ENCODE peak calls at places on chromosomes 2 and 18, in six cellular contexts. S, J, D, T, P and M are unnamed samples.
A peak's percentile ranks its signal among the peaks of the same experiment; 100 is the strongest.

GRCh38 chr2:109258905-109259540 is 130.0 kb downstream of the SH3RF3 start:
- DNase-seq in T (no peak), J (no peak), P (no peak), D (no peak), S (no peak), M (no peak)

GRCh38 chr18:56089607-56090258 is 501.7 kb upstream of the TCF4 start:
- DNase-seq in J (no peak), T (no peak), D (no peak), P (no peak), S (no peak), M (no peak)

GRCh38 chr18:42052137-42052708 is 97.2 kb downstream of the PIK3C3 start:
- DNase-seq in J (peak; percentile 13), T (no peak), D (no peak), P (no peak), S (no peak), M (no peak)

GRCh38 chr18:12741351-12741750 is 38.5 kb downstream of the PSMG2 start:
- DNase-seq in D (no peak), T (no peak), P (no peak), S (peak; percentile 43), J (peak; percentile 92), M (no peak)

GRCh38 chr2:234565201-234565600 is 68.3 kb upstream of the ARL4C start:
- DNase-seq in P (no peak), T (no peak), J (no peak), D (no peak), S (no peak), M (no peak)

GRCh38 chr2:196068271-196069209 is at the start of gene DNAH7:
- DNase-seq in J (peak; percentile 93), S (peak; percentile 98), T (peak; percentile 94), D (peak; percentile 87), P (peak; percentile 34), M (peak; percentile 94)

GRCh38 chr2:217927601-217928323 is 75.0 kb downstream of the TNS1 start:
- DNase-seq in S (no peak), J (peak; percentile 53), D (peak; percentile 8), P (no peak), T (no peak), M (no peak)

GRCh38 chr18:47250415-47251046 is 929 bp downstream of the SKOR2 start:
- DNase-seq in P (no peak), S (no peak), J (peak; percentile 73), D (no peak), T (no peak), M (no peak)

GRCh38 chr18:59990121-59990818 is 90.5 kb downstream of the PMAIP1 start:
- DNase-seq in P (no peak), T (no peak), D (no peak), J (peak; percentile 66), S (no peak), M (no peak)
- TF ChIP-seq CTCF in P (no peak), T (no peak), D (no peak), J (no peak), S (no peak), M (no peak)

GRCh38 chr2:6877402-6878305 is at the start of gene RSAD2:
- DNase-seq in P (no peak), T (peak; percentile 58), J (peak; percentile 9), S (peak; percentile 67), D (no peak), M (no peak)
- H3K4me1 ChIP-seq in P (peaks cover 7% of the 10 kb centered on the region), T (peaks cover 8% of the 10 kb centered on the region), J (no peaks in the 10 kb centered on the region), S (peaks cover 79% of the 10 kb centered on the region), D (peaks cover 13% of the 10 kb centered on the region), M (no peaks in the 10 kb centered on the region)

DNA sequence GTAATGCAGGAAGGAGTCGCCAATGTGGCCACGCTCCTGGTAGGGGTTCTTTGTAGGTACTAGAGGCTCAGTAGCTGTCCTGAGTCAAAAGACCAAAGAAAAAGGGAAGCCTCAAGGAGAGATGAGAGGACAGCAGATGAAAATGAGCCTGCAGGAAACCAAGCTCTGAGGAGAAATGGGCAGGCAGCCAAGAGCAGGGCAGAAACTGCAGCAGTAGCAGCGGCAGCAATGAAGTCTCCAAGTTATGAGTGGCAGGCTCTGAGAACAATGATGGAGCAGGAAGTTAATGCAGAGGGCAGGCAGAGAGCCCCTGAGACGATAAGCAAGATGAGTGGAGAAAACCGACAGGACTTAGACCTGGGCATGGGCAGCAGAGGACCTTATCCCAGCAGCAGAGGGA is 48.2 kb upstream of the TMEM200C start:
- DNase-seq in P (no peak), D (no peak), T (peak; percentile 23), S (no peak), J (no peak), M (no peak)
- H3K4me3 ChIP-seq in P (no peak overlapping the region), D (no peak overlapping the region), T (no peak overlapping the region), S (no peak overlapping the region), J (no peak overlapping the region), M (no peak overlapping the region)

DNA sequence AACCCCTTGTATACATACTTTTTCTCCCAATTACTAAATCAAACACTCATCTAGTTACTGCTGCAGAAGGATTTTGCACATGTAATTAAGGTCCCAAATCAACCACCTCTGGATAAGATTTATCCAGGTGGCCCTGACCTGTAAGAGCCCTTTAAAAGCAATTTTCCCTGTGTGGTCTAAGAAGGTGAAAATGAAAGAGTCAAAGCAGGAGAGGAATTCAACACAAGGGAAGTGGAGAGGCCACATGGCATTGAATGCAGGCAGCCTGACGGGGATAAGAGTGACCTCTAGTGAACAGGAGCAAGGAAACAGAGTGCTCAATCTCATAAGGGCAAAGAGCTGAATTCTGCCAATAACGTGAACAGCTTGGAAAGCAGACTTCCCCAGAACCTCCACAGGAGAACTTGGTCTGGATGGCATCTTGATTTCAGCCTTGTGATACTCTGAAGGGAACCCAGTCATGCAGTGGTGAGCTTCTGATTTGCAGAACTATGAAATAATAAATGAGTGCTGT is 27.2 kb downstream of the PPP3R1 start:
- DNase-seq in S (no peak), J (no peak), P (no peak), T (peak; percentile 26), D (no peak), M (no peak)
- TF ChIP-seq CTCF in S (peak; percentile 31), J (peak; percentile 29), P (peak; percentile 17), T (no peak), D (no peak), M (peak; percentile 5)

GRCh38 chr2:167537743-167538142 is 649.5 kb downstream of the XIRP2 start:
- DNase-seq in T (no peak), D (no peak), J (no peak), S (no peak), P (no peak), M (no peak)

GRCh38 chr2:167534443-167534842 is 646.2 kb downstream of the XIRP2 start:
- DNase-seq in J (no peak), T (no peak), S (no peak), D (no peak), P (no peak), M (no peak)
- H3K4me1 ChIP-seq in J (no peaks in the 10 kb centered on the region), T (no peaks in the 10 kb centered on the region), S (no peaks in the 10 kb centered on the region), D (no peaks in the 10 kb centered on the region), P (no peaks in the 10 kb centered on the region), M (no peaks in the 10 kb centered on the region)

DNA sequence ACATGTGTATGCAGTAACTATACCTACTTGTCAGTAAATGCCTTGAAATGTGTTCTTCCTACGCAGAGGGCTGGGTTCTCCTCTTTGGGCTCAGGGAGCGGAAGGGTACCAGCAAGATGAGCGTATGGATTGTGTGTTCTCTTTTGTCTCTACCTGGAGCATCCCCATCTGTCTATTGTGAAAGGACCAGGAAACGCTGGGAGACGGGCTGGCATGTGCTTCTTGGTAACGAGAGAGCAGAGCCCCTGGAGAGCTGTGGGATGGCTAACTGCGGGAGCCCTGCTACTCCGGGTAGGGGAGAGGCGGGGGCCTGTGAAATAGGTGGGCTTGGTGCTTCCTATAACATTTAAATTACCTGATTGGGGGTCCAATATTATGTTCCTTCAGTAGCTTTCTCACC is 80.9 kb downstream of the BCL2 start:
- DNase-seq in P (no peak), D (no peak), J (peak; percentile 56), S (no peak), T (no peak), M (no peak)
- H3K4me3 ChIP-seq in P (no peak overlapping the region), D (peak overlapping the region; percentile 46), J (peak overlapping the region; percentile 64), S (no peak overlapping the region), T (no peak overlapping the region), M (no peak overlapping the region)